ENCODE peak calls at places on chromosomes 2 and 18, in ten cellular contexts. H is NCI-H2107; O is iPS-NIHi11; M is skeletal muscle cell; E is Karpas-422; L is spleen; C is dermis microvascular lymphatic vessel endothelial cell; Y is stimulated activated CD4-positive, alpha-beta T cell treated with anti-CD3 and anti-CD28 coated beads, Interleukin-12 subunit alpha, Interleukin-12 subunit beta, amount 100 ng/mL, for 48 hours; K is activated T-cell treated with anti-CD3 and anti-CD28 coated beads, Interleukin-2, amount 50 U/mL, for 1 hour; Q is left ventricle myocardium superior. F is an unnamed sample.
A peak's percentile ranks its signal among the peaks of the same experiment; 100 is the strongest.

GRCh38 chr2:98896944-98897343 is 39.1 kb downstream of the CRACDL start:
- DNase-seq in H (no peak), O (no peak), M (no peak), E (no peak), L (no peak), C (no peak), Y (no peak), K (no peak), Q (no peak), F (no peak)

GRCh38 chr2:202237787-202238233 is 587 bp downstream of the SUMO1 start:
- DNase-seq in H (no peak), O (peak; percentile 52), M (no peak), E (peak; percentile 61), L (no peak), C (no peak), Y (no peak), K (no peak), Q (no peak), F (no peak)

GRCh38 chr2:199704358-199705238 is 146.4 kb downstream of the FTCDNL1 start:
- DNase-seq in H (no peak), O (peak; percentile 68), M (no peak), E (peak; percentile 78), L (no peak), C (peak; percentile 2), Y (no peak), K (no peak), Q (no peak), F (peak; percentile 63)

GRCh38 chr2:224395646-224396390 is 6.1 kb downstream of the FAM124B start:
- DNase-seq in H (no peak), O (no peak), M (no peak), E (no peak), L (no peak), C (no peak), Y (no peak), K (no peak), Q (no peak), F (no peak)

GRCh38 chr2:129877795-129878775 is 101.4 kb upstream of the RAB6C start:
- DNase-seq in H (no peak), O (peak; percentile 49), M (peak; percentile 17), E (peak; percentile 57), L (peak; percentile 86), C (no peak), Y (no peak), K (no peak), Q (peak; percentile 44), F (no peak)

GRCh38 chr2:214604861-214605260 is 194.0 kb downstream of the VWC2L start:
- DNase-seq in H (no peak), O (no peak), M (peak; percentile 5), E (no peak), L (no peak), C (no peak), Y (no peak), K (no peak), Q (no peak), F (no peak)

GRCh38 chr2:148103946-148104345 is 83.1 kb downstream of the MBD5 start:
- DNase-seq in H (no peak), O (no peak), M (no peak), E (no peak), L (no peak), C (no peak), Y (no peak), K (no peak), Q (no peak), F (no peak)

GRCh38 chr2:238643400-238643907 is 204.4 kb upstream of the TWIST2 start:
- DNase-seq in H (no peak), O (no peak), M (no peak), E (no peak), L (no peak), C (no peak), Y (no peak), K (no peak), Q (no peak), F (no peak)

GRCh38 chr2:215693269-215693998 is 257.6 kb upstream of the FN1 start:
- DNase-seq in H (no peak), O (no peak), M (peak; percentile 69), E (no peak), L (no peak), C (no peak), Y (no peak), K (no peak), Q (no peak), F (no peak)

GRCh38 chr18:8301427-8302172 is 307.6 kb upstream of the RAB12 start:
- DNase-seq in H (peak; percentile 59), O (no peak), M (no peak), E (no peak), L (no peak), C (no peak), Y (no peak), K (no peak), Q (no peak), F (no peak)

GRCh38 chr2:34105015-34105767 is 506.1 kb upstream of the FAM98A start:
- DNase-seq in H (no peak), O (no peak), M (peak; percentile 67), E (no peak), L (no peak), C (no peak), Y (no peak), K (no peak), Q (no peak), F (no peak)

GRCh38 chr18:49756671-49757362 is 56.5 kb downstream of the ACAA2 start:
- DNase-seq in H (no peak), O (no peak), M (no peak), E (no peak), L (no peak), C (no peak), Y (no peak), K (no peak), Q (no peak), F (no peak)

GRCh38 chr2:63488118-63488713 is 100.1 kb downstream of the WDPCP start:
- DNase-seq in H (no peak), O (peak; percentile 39), M (peak; percentile 1), E (peak; percentile 65), L (no peak), C (no peak), Y (no peak), K (no peak), Q (no peak), F (peak; percentile 22)

GRCh38 chr2:109377976-109378375 is 235.8 kb downstream of the SEPTIN10 start:
- DNase-seq in H (no peak), O (no peak), M (no peak), E (no peak), L (peak; percentile 47), C (no peak), Y (no peak), K (no peak), Q (no peak), F (no peak)

GRCh38 chr2:145623136-145623535 is 1103.2 kb upstream of the ZEB2 start:
- DNase-seq in H (no peak), O (no peak), M (peak; percentile 53), E (no peak), L (no peak), C (no peak), Y (no peak), K (no peak), Q (no peak), F (no peak)